ENCODE peak calls at places on chromosome 21, in eight cellular contexts. M is iris pigment epithelial cell; Z is Right ventricle myocardium superior; X is psoas muscle; W is WTC11; Y is AG08395; R is WERI-Rb-1; O is activated CD4-positive, alpha-beta T cell treated with anti-CD3 and anti-CD28 coated beads, Interleukin-2, amount 10 ng/mL, durations not matched to agents 7 days and 5 days. D is an unnamed sample.
A peak's percentile ranks its signal among the peaks of the same experiment; 100 is the strongest.

GRCh38 chr21:43329361-43330269 is 97.3 kb downstream of the SIK1 start:
- DNase-seq in W (no peak), X (peak; percentile 7), O (no peak), M (no peak), Z (no peak), R (no peak), Y (no peak), D (no peak)

GRCh38 chr21:44294391-44295162 is 5.3 kb upstream of the PFKL start:
- DNase-seq in Y (peak; percentile 53), M (no peak), R (no peak), X (peak; percentile 79), O (no peak), Z (peak; percentile 94), W (no peak), D (no peak)

GRCh38 chr21:32878654-32879053 is 107.1 kb upstream of the PAXBP1 start:
- DNase-seq in R (no peak), M (no peak), Z (no peak), W (no peak), O (no peak), X (no peak), Y (no peak), D (no peak)

GRCh38 chr21:37670883-37671282 is 245.4 kb downstream of the KCNJ6 start:
- DNase-seq in X (no peak), R (no peak), Y (peak; percentile 77), W (no peak), M (peak; percentile 77), O (no peak), Z (no peak), D (no peak)

GRCh38 chr21:34531399-34531798 is 19.4 kb upstream of the KCNE1 start:
- DNase-seq in M (no peak), Z (no peak), Y (no peak), R (no peak), W (no peak), O (no peak), X (no peak), D (no peak)

GRCh38 chr21:44279621-44280260 is 5.9 kb upstream of the AIRE start:
- DNase-seq in W (no peak), Z (no peak), R (no peak), M (no peak), Y (no peak), O (no peak), X (no peak), D (peak; percentile 74)

GRCh38 chr21:25967566-25968438 is 202.8 kb downstream of the APP start:
- DNase-seq in Z (no peak), R (no peak), O (no peak), X (no peak), W (no peak), M (peak; percentile 66), Y (no peak), D (no peak)

GRCh38 chr21:33168886-33169285 is 60.9 kb upstream of the IFNAR2 start:
- DNase-seq in M (no peak), X (no peak), O (no peak), Z (no peak), W (no peak), R (no peak), Y (no peak), D (peak; percentile 66)

GRCh38 chr21:15301736-15302135 is 236.9 kb upstream of the NRIP1 start:
- DNase-seq in Z (no peak), W (no peak), Y (no peak), R (no peak), O (no peak), M (no peak), X (no peak), D (no peak)

GRCh38 chr21:44943686-44944550 is 4.1 kb downstream of the SLX9 start:
- DNase-seq in W (no peak), M (no peak), R (no peak), Z (no peak), Y (no peak), X (no peak), O (no peak), D (no peak)